ENCODE peak calls at places on chromosome 9, in ten cellular contexts. X is foreskin fibroblast, S is lower leg skin, M is mucosa of descending colon, K is left lung, H is cardiac muscle cell, J is left ventricle myocardium inferior, L is esophagus squamous epithelium, V is RWPE1, P is mesothelial cell of epicardium. I is an unnamed sample.

GRCh38 chr9:6739218-6739617 is 18.6 kb upstream of the KDM4C start:
- DNase-seq in H (no peak), L (no peak), K (no peak), M (no peak), V (no peak), X (peak), S (no peak), P (no peak), J (no peak), I (no peak)

GRCh38 chr9:127637322-127637847 is 25.3 kb downstream of the STXBP1 start:
- DNase-seq in H (no peak), S (no peak), P (no peak), M (no peak), V (peak), X (peak), L (no peak), K (no peak), J (no peak), I (no peak)

GRCh38 chr9:104931256-104931655 is 3.3 kb upstream of the ABCA1 start:
- DNase-seq in J (no peak), S (no peak), M (no peak), X (no peak), K (no peak), H (no peak), P (no peak), V (no peak), L (no peak), I (no peak)

GRCh38 chr9:128416014-128416413 is 4.6 kb upstream of the CERCAM start:
- DNase-seq in J (no peak), V (no peak), P (peak), M (no peak), H (no peak), L (no peak), K (no peak), X (no peak), S (no peak), I (no peak)

GRCh38 chr9:121566401-121567141 is 66.9 kb upstream of the GGTA1 start:
- DNase-seq in L (no peak), P (no peak), S (no peak), J (peak), V (peak), H (no peak), M (no peak), K (no peak), X (peak), I (peak)

GRCh38 chr9:98020471-98021145 is 35.9 kb upstream of the NANS start:
- DNase-seq in J (no peak), P (no peak), L (no peak), V (no peak), X (no peak), M (no peak), H (no peak), K (no peak), S (peak), I (no peak)

GRCh38 chr9:20512106-20512505 is 110.2 kb downstream of the MLLT3 start:
- DNase-seq in V (no peak), H (no peak), M (no peak), K (no peak), X (peak), S (no peak), P (no peak), L (no peak), J (no peak), I (no peak)

GRCh38 chr9:76845254-76845653 is 60.7 kb downstream of the PRUNE2 start:
- DNase-seq in X (no peak), P (no peak), M (no peak), V (no peak), S (no peak), J (no peak), K (no peak), H (no peak), L (no peak), I (no peak)

GRCh38 chr9:90331826-90332575 is 310.6 kb downstream of the DIRAS2 start:
- DNase-seq in V (no peak), H (peak), M (no peak), S (no peak), P (no peak), X (peak), L (no peak), J (no peak), K (no peak), I (no peak)

GRCh38 chr9:117290809-117291208 is 124.0 kb downstream of the ASTN2 start:
- DNase-seq in P (no peak), L (no peak), H (no peak), V (no peak), M (no peak), J (no peak), X (no peak), S (no peak), K (no peak), I (no peak)

GRCh38 chr9:78985084-78985738 is 586.6 kb upstream of the TLE4 start:
- DNase-seq in L (no peak), M (no peak), P (no peak), X (peak), H (no peak), K (no peak), V (no peak), S (no peak), J (no peak), I (no peak)

GRCh38 chr9:134059661-134060395 is 8.0 kb downstream of the BRD3 start:
- DNase-seq in S (peak), H (no peak), K (peak), M (peak), V (no peak), J (peak), X (no peak), L (no peak), P (peak), I (no peak)

GRCh38 chr9:82535432-82535998 is 527.4 kb downstream of the RASEF start:
- DNase-seq in V (no peak), H (no peak), P (no peak), M (no peak), J (no peak), X (no peak), K (no peak), S (no peak), L (no peak), I (no peak)

GRCh38 chr9:13568851-13569618 is 289.5 kb upstream of the MPDZ start:
- DNase-seq in S (no peak), K (no peak), L (no peak), H (peak), M (no peak), X (peak), J (peak), P (no peak), V (no peak), I (peak)

GRCh38 chr9:33132249-33132772 is 34.8 kb downstream of the B4GALT1 start:
- DNase-seq in S (peak), H (no peak), M (no peak), K (peak), L (no peak), P (no peak), J (no peak), X (peak), V (peak), I (no peak)

GRCh38 chr9:97419315-97419867 is 7.5 kb downstream of the TDRD7 start:
- DNase-seq in P (no peak), K (no peak), J (no peak), V (peak), M (no peak), X (peak), H (no peak), S (no peak), L (no peak), I (no peak)

GRCh38 chr9:127966416-127967150 is 14.2 kb downstream of the EEIG1 start:
- DNase-seq in L (no peak), P (no peak), V (no peak), S (no peak), J (peak), M (peak), K (no peak), X (no peak), H (no peak), I (no peak)

GRCh38 chr9:2242778-2243395 is 227.7 kb downstream of the SMARCA2 start:
- DNase-seq in J (no peak), L (no peak), H (no peak), V (no peak), P (peak), M (no peak), X (peak), S (no peak), K (no peak), I (no peak)

GRCh38 chr9:135857371-135857786 is 50.0 kb downstream of the CAMSAP1 start:
- DNase-seq in X (peak), M (no peak), H (no peak), L (no peak), P (no peak), V (peak), S (no peak), J (no peak), K (no peak), I (no peak)

GRCh38 chr9:127965953-127966352 is 14.8 kb downstream of the EEIG1 start:
- DNase-seq in K (no peak), H (no peak), P (no peak), J (no peak), S (no peak), M (no peak), X (peak), V (no peak), L (no peak), I (no peak)

GRCh38 chr9:85040141-85040540 is 370.6 kb downstream of the NTRK2 start:
- DNase-seq in K (no peak), L (no peak), J (no peak), X (no peak), S (no peak), H (no peak), P (no peak), V (no peak), M (no peak), I (peak)

GRCh38 chr9:10232352-10232930 is 380.4 kb downstream of the PTPRD start:
- DNase-seq in L (no peak), X (no peak), S (no peak), J (no peak), M (no peak), H (no peak), K (no peak), V (no peak), P (no peak), I (no peak)

GRCh38 chr9:127871531-127871930 is 5.9 kb downstream of the AK1 start:
- DNase-seq in V (no peak), K (no peak), J (no peak), X (no peak), M (no peak), L (no peak), P (no peak), S (no peak), H (no peak), I (no peak)

GRCh38 chr9:128099932-128100491 is 27.5 kb downstream of the PTGES2 start:
- DNase-seq in L (no peak), M (peak), K (no peak), V (peak), H (no peak), J (no peak), S (no peak), X (no peak), P (no peak), I (no peak)

GRCh38 chr9:135888766-135889394 is 18.5 kb downstream of the CAMSAP1 start:
- DNase-seq in J (no peak), L (no peak), V (peak), S (peak), X (no peak), H (no peak), K (no peak), M (no peak), P (peak), I (no peak)

GRCh38 chr9:126919193-126919592 is 4.6 kb downstream of the RALGPS1 start:
- DNase-seq in S (no peak), L (no peak), K (no peak), X (no peak), J (no peak), V (no peak), P (no peak), H (no peak), M (no peak), I (no peak)

GRCh38 chr9:37031081-37031480 is 3.0 kb downstream of the PAX5 start:
- DNase-seq in P (no peak), J (no peak), M (no peak), H (no peak), L (no peak), K (no peak), S (peak), V (no peak), X (no peak), I (no peak)

GRCh38 chr9:93456504-93456903 is 3.1 kb upstream of the FAM120AOS start:
- DNase-seq in P (no peak), M (no peak), K (no peak), L (no peak), X (no peak), V (no peak), S (no peak), H (no peak), J (no peak), I (no peak)

GRCh38 chr9:93461414-93461743 is 8.0 kb upstream of the FAM120AOS start:
- DNase-seq in V (no peak), L (no peak), S (no peak), H (no peak), K (no peak), M (no peak), P (no peak), J (no peak), X (no peak), I (no peak)

GRCh38 chr9:93460689-93461413 is 7.5 kb upstream of the FAM120AOS start:
- DNase-seq in V (no peak), J (no peak), K (no peak), L (no peak), X (peak), H (no peak), P (no peak), M (no peak), S (no peak), I (no peak)

GRCh38 chr9:93459432-93459847 is 6.1 kb upstream of the FAM120AOS start:
- DNase-seq in X (no peak), V (no peak), K (no peak), H (no peak), S (no peak), P (no peak), M (no peak), J (no peak), L (no peak), I (no peak)

GRCh38 chr9:93458702-93459101 is 5.3 kb upstream of the FAM120AOS start:
- DNase-seq in J (no peak), S (no peak), P (no peak), K (no peak), H (no peak), M (no peak), X (peak), V (peak), L (no peak), I (no peak)
- TF ChIP-seq CTCF in J (no peak), S (no peak), P (no peak), K (no peak), H (no peak), M (no peak), X (no peak), V (no peak), L (no peak), I (no peak)

GRCh38 chr9:112074250-112075008 is 100.7 kb downstream of the SUSD1 start:
- DNase-seq in M (no peak), K (peak), X (peak), V (peak), H (peak), J (peak), P (peak), S (no peak), L (no peak), I (peak)

GRCh38 chr9:112072721-112073553 is 102.2 kb downstream of the SUSD1 start:
- DNase-seq in J (no peak), L (no peak), P (no peak), K (no peak), X (peak), V (no peak), M (no peak), S (no peak), H (no peak), I (no peak)

GRCh38 chr9:112078432-112078831 is 96.7 kb downstream of the SUSD1 start:
- DNase-seq in J (no peak), L (no peak), P (no peak), V (no peak), X (no peak), K (no peak), S (no peak), H (no peak), M (no peak), I (no peak)

GRCh38 chr9:112076814-112077213 is 98.3 kb downstream of the SUSD1 start:
- DNase-seq in X (no peak), P (no peak), L (no peak), J (no peak), M (no peak), K (no peak), H (no peak), S (no peak), V (no peak), I (no peak)

GRCh38 chr9:112075009-112075378 is 100.1 kb downstream of the SUSD1 start:
- DNase-seq in S (no peak), X (no peak), L (no peak), H (no peak), J (no peak), M (no peak), V (no peak), P (no peak), K (no peak), I (no peak)
- TF ChIP-seq CTCF in S (no peak), X (no peak), L (no peak), H (no peak), J (peak), M (no peak), V (peak), P (no peak), K (no peak), I (peak)

GRCh38 chr9:86636614-86637013 is 282.4 kb upstream of the TUT7 start:
- DNase-seq in K (no peak), V (no peak), P (no peak), H (peak), X (no peak), L (no peak), M (no peak), J (no peak), S (no peak), I (no peak)

GRCh38 chr9:86638109-86638508 is 283.9 kb upstream of the TUT7 start:
- DNase-seq in X (no peak), K (no peak), H (no peak), P (no peak), M (no peak), L (no peak), V (no peak), S (no peak), J (no peak), I (no peak)

GRCh38 chr9:86639287-86639686 is 285.1 kb upstream of the TUT7 start:
- DNase-seq in X (no peak), V (no peak), H (no peak), K (no peak), S (no peak), J (no peak), L (no peak), P (no peak), M (no peak), I (no peak)

GRCh38 chr9:86636051-86636450 is 281.8 kb upstream of the TUT7 start:
- DNase-seq in K (no peak), M (no peak), H (no peak), J (no peak), L (no peak), V (no peak), X (no peak), S (no peak), P (no peak), I (no peak)

DNA sequence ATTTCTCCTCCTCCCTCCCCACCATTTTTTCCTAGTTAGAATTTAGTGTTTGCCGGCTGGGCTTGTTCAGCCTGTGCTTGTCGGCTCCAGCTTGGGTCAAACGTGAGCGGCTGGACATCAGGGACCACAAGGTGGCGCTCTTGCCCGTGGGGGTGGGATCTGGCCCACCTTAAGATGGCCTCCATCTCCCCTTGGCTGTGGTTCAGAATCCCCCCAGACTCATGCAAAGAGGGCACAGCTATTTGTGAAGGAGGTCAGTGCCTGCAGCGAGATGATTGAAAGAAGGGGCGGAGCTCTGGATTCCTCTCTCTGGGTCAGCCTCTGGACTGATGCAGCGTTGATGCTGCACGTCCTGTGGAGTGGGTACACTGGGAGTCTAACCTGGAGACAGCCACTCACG is 283.3 kb upstream of the TUT7 start:
- DNase-seq in X (peak), M (no peak), P (peak), S (no peak), V (peak), J (peak), K (no peak), H (peak), L (no peak), I (no peak)
- TF ChIP-seq CTCF in X (peak), M (no peak), P (peak), S (no peak), V (peak), J (peak), K (peak), H (peak), L (no peak), I (peak)

GRCh38 chr9:107141967-107142366 is 141.1 kb upstream of the RAD23B start:
- DNase-seq in M (no peak), V (no peak), H (no peak), J (no peak), P (no peak), L (no peak), K (no peak), S (no peak), X (peak), I (no peak)
- TF ChIP-seq CTCF in M (no peak), V (no peak), H (peak), J (no peak), P (no peak), L (no peak), K (no peak), S (no peak), X (peak), I (no peak)

GRCh38 chr9:22078081-22078480 is 69.0 kb upstream of the CDKN2B start:
- DNase-seq in J (no peak), V (no peak), K (no peak), M (no peak), S (no peak), X (no peak), L (no peak), H (no peak), P (no peak), I (no peak)

GRCh38 chr9:22068369-22068768 is 59.3 kb upstream of the CDKN2B start:
- DNase-seq in S (no peak), L (no peak), V (no peak), H (no peak), P (no peak), M (no peak), J (no peak), X (no peak), K (no peak), I (no peak)

GRCh38 chr9:22073349-22073748 is 64.2 kb upstream of the CDKN2B start:
- DNase-seq in H (no peak), M (no peak), K (no peak), S (no peak), X (no peak), J (no peak), V (no peak), P (no peak), L (no peak), I (no peak)
- TF ChIP-seq CTCF in H (no peak), M (no peak), K (no peak), S (no peak), X (no peak), J (no peak), V (no peak), P (no peak), L (no peak), I (no peak)

GRCh38 chr9:69932901-69933300 is 110.7 kb upstream of the MAMDC2 start:
- DNase-seq in M (no peak), K (no peak), V (no peak), X (peak), P (no peak), L (no peak), J (no peak), H (no peak), S (no peak), I (no peak)
- TF ChIP-seq CTCF in M (no peak), K (no peak), V (no peak), X (no peak), P (no peak), L (no peak), J (peak), H (peak), S (no peak), I (peak)

DNA sequence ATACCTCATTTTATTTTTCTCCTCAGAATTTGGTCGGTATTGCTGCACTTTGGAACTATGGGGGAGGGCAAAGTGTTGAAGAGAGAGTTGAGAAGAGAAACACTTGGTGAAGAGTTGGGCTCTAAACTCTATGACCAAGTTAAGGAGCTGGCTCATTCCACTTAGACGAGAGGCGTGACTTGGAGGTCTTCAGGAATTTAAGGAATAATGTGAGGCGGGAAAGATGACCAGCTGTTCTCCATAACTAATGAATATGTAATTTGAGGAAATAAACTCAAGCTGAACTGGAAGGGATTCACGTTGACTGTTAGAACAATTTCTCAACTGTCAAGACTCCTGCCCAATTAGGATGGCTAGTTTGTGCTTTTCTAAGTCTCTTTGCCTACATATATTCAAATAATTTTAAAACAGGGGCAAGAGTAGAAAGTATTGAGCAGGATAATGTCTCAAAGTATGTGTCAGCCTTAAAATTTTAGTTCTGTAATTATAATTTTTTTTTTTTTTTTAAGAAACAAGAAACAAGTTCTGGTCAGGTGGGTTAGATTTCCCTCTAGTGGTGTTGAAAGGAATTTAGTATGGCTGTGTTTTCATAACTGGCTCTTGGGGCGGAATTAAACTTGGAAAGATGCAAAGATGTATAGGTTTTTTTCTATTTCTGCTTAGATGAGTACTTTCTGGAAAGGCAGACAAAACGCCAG is 33.4 kb downstream of the TMEM252 start:
- DNase-seq in M (no peak), X (peak), J (no peak), H (peak), P (no peak), S (no peak), V (peak), K (no peak), L (no peak), I (no peak)
- TF ChIP-seq CTCF in M (peak), X (peak), J (peak), H (peak), P (peak), S (no peak), V (peak), K (peak), L (no peak), I (peak)

GRCh38 chr9:118330191-118330986 is 626.2 kb downstream of the TLR4 start:
- DNase-seq in J (no peak), S (no peak), V (no peak), M (no peak), L (no peak), P (no peak), H (no peak), X (no peak), K (no peak), I (no peak)
- TF ChIP-seq CTCF in J (no peak), S (no peak), V (no peak), M (no peak), L (no peak), P (no peak), H (no peak), X (no peak), K (no peak), I (no peak)

GRCh38 chr9:3848445-3849114 is 322.8 kb upstream of the RFX3 start:
- DNase-seq in L (no peak), J (no peak), X (peak), M (no peak), K (no peak), P (no peak), H (peak), V (no peak), S (no peak), I (no peak)
- TF ChIP-seq CTCF in L (no peak), J (no peak), X (no peak), M (no peak), K (no peak), P (no peak), H (peak), V (no peak), S (no peak), I (no peak)

GRCh38 chr9:124267271-124267807 is 9.6 kb downstream of the NEK6 start:
- DNase-seq in V (peak), P (no peak), K (peak), S (peak), X (peak), J (no peak), L (no peak), H (no peak), M (peak), I (peak)
- TF ChIP-seq CTCF in V (no peak), P (no peak), K (no peak), S (no peak), X (no peak), J (no peak), L (no peak), H (no peak), M (no peak), I (no peak)

I was measured in dorsolateral prefrontal cortex.